ENCODE peak calls at places on chromosomes 5 and 9, in five cellular contexts. F is upper lobe of right lung, J is OCI-LY7, W is ovary, Z is hepatocyte. Y is an unnamed sample.

GRCh38 chr5:73523861-73524260 is 25.6 kb downstream of the BTF3 start:
- DNase-seq in F (no peak), J (no peak), W (no peak), Z (no peak), Y (no peak)

GRCh38 chr5:53381-54174 is 38.4 kb upstream of the PLEKHG4B start:
- DNase-seq in F (peak; percentile 82), J (no peak), W (peak; percentile 49), Z (peak; percentile 71), Y (no peak)

GRCh38 chr9:90914868-90915483 is 113.4 kb downstream of the SYK start:
- DNase-seq in F (peak; percentile 83), J (peak; percentile 86), W (peak; percentile 75), Z (peak; percentile 89), Y (no peak)

GRCh38 chr9:124050955-124051354 is 39.4 kb downstream of the LHX2 start:
- DNase-seq in F (no peak), J (no peak), W (no peak), Z (no peak), Y (no peak)

GRCh38 chr5:1510631-1511030 is 13.1 kb downstream of the LPCAT1 start:
- DNase-seq in F (peak; percentile 64), J (no peak), W (peak; percentile 8), Z (no peak), Y (no peak)

GRCh38 chr9:37943329-37944265 is 39.7 kb upstream of the SLC25A51 start:
- DNase-seq in F (no peak), J (no peak), W (peak; percentile 47), Z (no peak), Y (peak; percentile 26)

GRCh38 chr5:179824745-179825112 is 4.0 kb downstream of the SQSTM1 start:
- DNase-seq in F (no peak), J (no peak), W (no peak), Z (peak; percentile 14), Y (no peak)

GRCh38 chr5:143629871-143630658 is 181.9 kb upstream of the HMHB1 start:
- DNase-seq in F (no peak), J (no peak), W (no peak), Z (no peak), Y (no peak)

GRCh38 chr9:7150153-7150890 is 392.5 kb downstream of the KDM4C start:
- DNase-seq in F (no peak), J (no peak), W (no peak), Z (no peak), Y (no peak)

GRCh38 chr9:38298503-38298902 is 94.0 kb upstream of the ALDH1B1 start:
- DNase-seq in F (no peak), J (no peak), W (no peak), Z (no peak), Y (no peak)

GRCh38 chr5:77379558-77380061 is 112.5 kb downstream of the WDR41 start:
- DNase-seq in F (no peak), J (peak; percentile 8), W (no peak), Z (no peak), Y (no peak)

GRCh38 chr5:107868994-107869393 is 198.3 kb upstream of the EFNA5 start:
- DNase-seq in F (no peak), J (no peak), W (no peak), Z (no peak), Y (no peak)

GRCh38 chr9:76662476-76663281 is 101.6 kb upstream of the PCA3 start:
- DNase-seq in F (no peak), J (peak; percentile 34), W (no peak), Z (no peak), Y (no peak)

DNA sequence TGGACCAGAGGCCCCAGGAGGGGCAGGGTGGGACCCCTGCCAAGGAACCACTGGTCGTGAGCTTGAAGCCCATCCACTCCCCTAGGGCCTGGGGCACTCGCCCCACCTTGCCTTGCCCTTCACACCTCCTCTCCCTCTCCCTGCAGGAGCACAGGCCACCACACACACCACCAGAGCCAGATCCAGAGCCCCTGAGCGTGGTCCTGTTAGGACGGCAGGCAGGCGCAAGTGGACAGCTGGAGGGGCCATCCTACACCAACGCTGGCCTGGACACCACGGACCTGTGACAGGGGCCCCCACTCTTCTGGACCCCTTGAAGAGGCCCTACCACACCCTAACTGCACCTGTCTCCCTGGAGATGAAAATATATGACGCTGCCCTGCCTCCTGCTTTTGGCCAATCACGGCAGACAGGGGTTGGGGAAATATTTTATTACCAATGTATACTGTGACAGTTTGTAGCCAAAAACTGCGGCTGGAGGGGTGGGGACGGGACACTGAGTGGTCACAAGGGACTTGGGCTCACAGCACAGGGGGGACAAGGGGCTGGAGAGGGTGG is 14.5 kb downstream of the GPRIN1 start:
- DNase-seq in F (no peak), J (no peak), W (no peak), Z (no peak), Y (no peak)
- H3K4me3 ChIP-seq in F (no peak overlapping the region), J (no peak overlapping the region), W (no peak overlapping the region), Z (no peak overlapping the region), Y (no peak overlapping the region)

GRCh38 chr5:174145821-174146220 is 100.3 kb downstream of the NSG2 start:
- DNase-seq in F (no peak), J (peak; percentile 8), W (no peak), Z (no peak), Y (no peak)

GRCh38 chr5:174139623-174140022 is 94.1 kb downstream of the NSG2 start:
- DNase-seq in F (no peak), J (no peak), W (no peak), Z (no peak), Y (no peak)

GRCh38 chr5:174145091-174145490 is 99.6 kb downstream of the NSG2 start:
- DNase-seq in F (no peak), J (no peak), W (no peak), Z (no peak), Y (no peak)

GRCh38 chr5:174140452-174140851 is 94.9 kb downstream of the NSG2 start:
- DNase-seq in F (no peak), J (no peak), W (no peak), Z (no peak), Y (no peak)

DNA sequence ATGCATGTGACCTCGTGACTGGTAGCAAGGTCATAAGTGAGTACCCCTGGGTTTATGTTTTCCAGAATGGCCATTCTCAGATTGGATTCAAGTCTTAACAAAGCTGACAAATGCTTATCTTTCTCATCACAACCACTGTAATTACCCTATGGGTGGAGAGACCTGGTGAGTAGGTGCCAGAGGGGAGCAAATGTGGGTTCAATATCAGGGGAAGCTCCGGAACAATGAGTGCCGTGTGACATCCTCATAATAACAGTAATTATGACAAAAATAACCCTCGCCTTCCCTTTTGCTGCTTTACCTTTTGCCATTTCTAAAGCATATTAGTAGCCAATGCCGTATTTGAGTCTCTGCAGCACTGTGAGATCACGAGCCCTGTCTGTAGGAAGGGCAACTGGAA is 95.9 kb downstream of the NSG2 start:
- DNase-seq in F (no peak), J (no peak), W (no peak), Z (no peak), Y (no peak)
- TF ChIP-seq CTCF in F (no peak), J (no peak), W (no peak), Z (no peak), Y (no peak)

GRCh38 chr9:133533878-133534277 is 626 bp upstream of the ADAMTSL2 start:
- DNase-seq in F (no peak), J (no peak), W (no peak), Z (no peak), Y (no peak)
- H3K4me3 ChIP-seq in F (peak overlapping the region; percentile 54), J (no peak overlapping the region), W (peak overlapping the region; percentile 25), Z (no peak overlapping the region), Y (peak overlapping the region; percentile 64)

GRCh38 chr9:129102095-129102525 is 8.5 kb downstream of the CRAT start:
- DNase-seq in F (no peak), J (no peak), W (no peak), Z (no peak), Y (no peak)

GRCh38 chr9:129104051-129104450 is 6.5 kb downstream of the CRAT start:
- DNase-seq in F (no peak), J (no peak), W (no peak), Z (no peak), Y (no peak)

GRCh38 chr9:129101279-129101678 is 9.3 kb downstream of the CRAT start:
- DNase-seq in F (no peak), J (no peak), W (no peak), Z (no peak), Y (no peak)

GRCh38 chr9:129103595-129103965 is 7.0 kb downstream of the CRAT start:
- DNase-seq in F (no peak), J (no peak), W (no peak), Z (no peak), Y (no peak)

GRCh38 chr9:129102791-129103594 is 7.6 kb downstream of the CRAT start:
- DNase-seq in F (no peak), J (peak; percentile 63), W (no peak), Z (peak; percentile 64), Y (no peak)
- TF ChIP-seq CTCF in F (peak; percentile 42), J (peak; percentile 76), W (no peak), Z (peak; percentile 47), Y (no peak)

DNA sequence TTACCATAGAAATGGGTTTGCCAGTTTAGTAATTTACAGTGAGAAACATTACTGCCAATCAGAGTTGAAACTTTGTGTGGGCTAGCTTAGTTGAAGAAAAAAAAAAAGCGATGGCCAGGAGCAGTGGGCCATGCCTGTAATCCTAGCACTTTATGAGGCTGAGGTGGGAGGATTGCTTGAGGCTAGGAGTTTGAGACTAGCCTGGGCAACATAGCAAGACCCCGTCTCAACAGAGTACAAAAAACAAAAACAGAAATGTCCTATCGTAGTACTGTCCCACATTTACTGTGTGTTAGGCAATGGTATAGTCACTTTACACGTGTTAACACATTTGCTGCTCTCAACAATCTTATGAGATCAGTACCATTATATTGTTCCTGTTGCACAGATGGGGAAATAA is 2.3 kb downstream of the OSTF1 start:
- DNase-seq in F (no peak), J (no peak), W (no peak), Z (no peak), Y (no peak)
- H3K4me3 ChIP-seq in F (peak overlapping the region; percentile 21), J (peak overlapping the region; percentile 93), W (no peak overlapping the region), Z (no peak overlapping the region), Y (no peak overlapping the region)

DNA sequence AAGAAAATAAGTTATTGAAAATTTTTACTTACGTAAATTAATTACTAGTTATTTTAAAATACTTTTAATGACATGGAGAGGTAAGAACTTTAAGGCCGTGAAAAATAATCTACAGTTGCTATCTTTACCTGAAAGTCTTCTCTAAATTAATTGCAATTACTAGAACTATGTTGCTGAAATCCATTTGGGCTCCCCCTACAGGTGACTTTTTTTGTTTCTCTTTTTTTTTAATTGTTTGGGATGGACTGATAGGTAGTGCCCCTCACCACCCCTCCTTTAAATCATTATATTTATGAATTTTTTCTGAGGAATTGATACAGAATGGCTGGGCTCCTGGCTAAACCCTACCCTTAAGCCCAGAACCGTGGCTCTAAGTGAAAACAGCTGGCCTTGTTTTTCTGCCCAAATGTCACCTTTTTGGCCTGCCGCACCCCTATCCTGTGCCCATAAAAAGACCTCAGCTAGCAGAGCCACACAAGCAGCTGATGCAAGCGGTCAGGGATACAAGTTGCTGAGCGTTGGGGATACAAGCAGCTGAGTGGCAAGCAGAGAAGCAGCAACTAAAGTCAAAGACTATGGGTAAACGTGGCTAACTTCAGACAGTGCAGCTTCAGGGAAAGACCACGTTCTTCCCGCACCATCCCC is 315.2 kb upstream of the ACO1 start:
- DNase-seq in F (no peak), J (peak; percentile 15), W (no peak), Z (no peak), Y (no peak)
- TF ChIP-seq CTCF in F (peak; percentile 7), J (peak; percentile 81), W (no peak), Z (peak; percentile 23), Y (no peak)